ENCODE peak calls at places on chromosomes 11 and 22, in six cellular contexts. Y, C, B, H, U and F are unnamed samples.

GRCh38 chr11:2385156-2386151 is 8.3 kb downstream of the CD81 start:
- DNase-seq in H (no peak), Y (no peak), U (no peak), C (no peak), B (no peak), F (no peak)

GRCh38 chr11:19244621-19245020 is 3.9 kb upstream of the E2F8 start:
- DNase-seq in B (peak; percentile 26), C (peak; percentile 29), U (no peak), H (no peak), Y (no peak), F (no peak)

GRCh38 chr11:69383946-69384547 is 90.1 kb downstream of the MYEOV start:
- DNase-seq in H (no peak), U (no peak), C (no peak), Y (no peak), B (no peak), F (no peak)

GRCh38 chr11:83037877-83038276 is 33.8 kb downstream of the RAB30 start:
- DNase-seq in Y (no peak), C (peak; percentile 77), B (peak; percentile 85), U (no peak), H (no peak), F (peak; percentile 40)

GRCh38 chr22:30695351-30695762 is 683 bp downstream of the OSBP2 start:
- DNase-seq in H (no peak), U (no peak), C (no peak), B (no peak), Y (no peak), F (no peak)

GRCh38 chr22:17063372-17064106 is 21.3 kb upstream of the IL17RA start:
- DNase-seq in C (no peak), B (peak; percentile 3), H (no peak), Y (peak; percentile 87), U (no peak), F (no peak)

GRCh38 chr11:62575156-62575555 is 1.5 kb upstream of the EEF1G start:
- DNase-seq in H (no peak), U (no peak), C (no peak), B (no peak), Y (no peak), F (no peak)

GRCh38 chr11:78205691-78206090 is 17.0 kb downstream of the USP35 start:
- DNase-seq in H (no peak), B (no peak), C (no peak), Y (no peak), U (no peak), F (no peak)

GRCh38 chr22:37906364-37907008 is 389 bp downstream of the MICALL1 start:
- DNase-seq in H (no peak), Y (no peak), U (peak; percentile 12), B (no peak), C (no peak), F (no peak)

GRCh38 chr11:75276696-75277095 is 36.1 kb downstream of the TPBGL start:
- DNase-seq in C (no peak), B (no peak), U (no peak), H (no peak), Y (no peak), F (no peak)

GRCh38 chr11:122209619-122210377 is 93.8 kb upstream of the BLID start:
- DNase-seq in C (peak; percentile 90), U (no peak), Y (no peak), H (no peak), B (peak; percentile 91), F (peak; percentile 88)

GRCh38 chr11:73795925-73796632 is 8.4 kb downstream of the MRPL48 start:
- DNase-seq in H (peak; percentile 43), U (no peak), C (no peak), Y (no peak), B (no peak), F (no peak)

GRCh38 chr11:69311767-69312385 is 17.9 kb downstream of the MYEOV start:
- DNase-seq in B (peak; percentile 54), U (no peak), Y (no peak), C (peak; percentile 45), H (no peak), F (peak; percentile 13)

GRCh38 chr11:123694551-123694950 is 40.1 kb upstream of the SCN3B start:
- DNase-seq in U (no peak), B (peak; percentile 11), Y (no peak), C (no peak), H (no peak), F (no peak)

GRCh38 chr22:43945632-43946390 is 9.4 kb upstream of the SAMM50 start:
- DNase-seq in C (peak; percentile 41), U (peak; percentile 41), Y (peak; percentile 31), H (peak; percentile 22), B (peak; percentile 73), F (peak; percentile 63)

GRCh38 chr22:30340911-30341685 is 14.4 kb upstream of the TBC1D10A start:
- DNase-seq in H (peak; percentile 52), B (no peak), U (no peak), Y (no peak), C (no peak), F (no peak)